ENCODE peak calls at places on chromosomes 6 and 20, in ten cellular contexts. U is lower leg skin, K is HEK293T, N is upper lobe of left lung, L is AG08395, G is lung microvascular endothelial cell, Q is naive B cell, T is EL, Z is ascending aorta, E is fibroblast of the aortic adventitia. Y is an unnamed sample.
A peak's percentile ranks its signal among the peaks of the same experiment; 100 is the strongest.

GRCh38 chr6:158255974-158256601 is 56.2 kb upstream of the TULP4 start:
- DNase-seq in Q (no peak), E (no peak), K (no peak), G (no peak), U (no peak), Z (no peak), T (no peak), N (no peak), L (no peak), Y (no peak)

GRCh38 chr20:16337707-16338106 is 235.5 kb downstream of the KIF16B start:
- DNase-seq in K (no peak), Q (no peak), Z (no peak), N (no peak), G (no peak), E (no peak), T (no peak), L (no peak), U (no peak), Y (no peak)

GRCh38 chr20:43191946-43192847 is 2.5 kb upstream of the PTPRT start:
- DNase-seq in N (peak; percentile 78), U (no peak), E (no peak), L (peak; percentile 30), G (peak; percentile 16), T (peak; percentile 21), K (peak; percentile 48), Q (no peak), Z (no peak), Y (peak; percentile 89)

GRCh38 chr6:32937230-32937633 is 3.6 kb downstream of the HLA-DMB start:
- DNase-seq in N (no peak), Z (no peak), Q (no peak), L (no peak), T (no peak), E (no peak), K (no peak), G (no peak), U (no peak), Y (no peak)

GRCh38 chr20:19289451-19289850 is 77.0 kb downstream of the SLC24A3 start:
- DNase-seq in K (no peak), N (no peak), T (no peak), Z (no peak), L (no peak), G (no peak), U (no peak), E (no peak), Q (no peak), Y (no peak)

GRCh38 chr6:96898241-96898851 is 655 bp upstream of the NDUFAF4 start:
- DNase-seq in G (peak; percentile 53), T (no peak), Z (no peak), N (no peak), U (no peak), Q (no peak), E (peak; percentile 47), L (no peak), K (no peak), Y (peak; percentile 7)

GRCh38 chr6:150881911-150882481 is 16.5 kb downstream of the MTHFD1L start:
- DNase-seq in G (peak; percentile 97), U (peak; percentile 86), Z (peak; percentile 90), N (no peak), E (peak; percentile 100), L (peak; percentile 93), Q (no peak), K (no peak), T (peak; percentile 97), Y (no peak)

GRCh38 chr6:70210462-70210861 is 92.4 kb downstream of the COL9A1 start:
- DNase-seq in E (peak; percentile 2), Q (no peak), G (peak; percentile 5), N (no peak), L (no peak), U (no peak), T (no peak), K (peak; percentile 30), Z (no peak), Y (no peak)

GRCh38 chr6:14722704-14723103 is 523.2 kb upstream of the JARID2 start:
- DNase-seq in Q (no peak), U (no peak), G (no peak), Z (no peak), N (peak; percentile 60), T (no peak), K (no peak), L (no peak), E (no peak), Y (no peak)

GRCh38 chr6:43758617-43759050 is 11.4 kb upstream of the VEGFA start:
- DNase-seq in L (no peak), N (no peak), T (no peak), Z (no peak), E (no peak), K (peak; percentile 75), U (peak; percentile 83), Q (no peak), G (peak; percentile 43), Y (peak; percentile 95)

GRCh38 chr6:54020311-54020710 is 90.9 kb upstream of the MLIP start:
- DNase-seq in G (no peak), Z (no peak), L (no peak), N (no peak), U (no peak), Q (no peak), E (no peak), T (peak; percentile 5), K (no peak), Y (no peak)

GRCh38 chr20:32606107-32606506 is 21.0 kb upstream of the NOL4L start:
- DNase-seq in G (no peak), N (no peak), K (no peak), L (no peak), U (no peak), T (no peak), E (no peak), Z (no peak), Q (no peak), Y (no peak)

GRCh38 chr6:67244037-67244436 is 1391.0 kb upstream of the ADGRB3 start:
- DNase-seq in K (no peak), Q (no peak), U (no peak), N (no peak), L (no peak), G (no peak), Z (no peak), T (no peak), E (no peak), Y (no peak)

GRCh38 chr6:12137480-12137879 is 125.4 kb downstream of the HIVEP1 start:
- DNase-seq in T (peak; percentile 70), E (peak; percentile 90), K (no peak), Q (no peak), L (peak; percentile 76), G (peak; percentile 90), U (no peak), N (no peak), Z (no peak), Y (no peak)

GRCh38 chr20:46264391-46265266 is 43.7 kb downstream of the CDH22 start:
- DNase-seq in Z (no peak), N (peak; percentile 70), U (no peak), E (no peak), K (no peak), Q (no peak), G (no peak), T (no peak), L (no peak), Y (no peak)

GRCh38 chr20:50399917-50400704 is 110.1 kb upstream of the PTPN1 start:
- DNase-seq in N (no peak), L (no peak), E (no peak), K (no peak), G (peak; percentile 56), T (peak; percentile 50), U (no peak), Z (no peak), Q (no peak), Y (peak; percentile 46)

GRCh38 chr6:45555981-45556771 is 178.4 kb upstream of the SUPT3H start:
- DNase-seq in L (no peak), K (no peak), N (no peak), E (peak; percentile 67), T (peak; percentile 61), Z (no peak), Q (no peak), U (no peak), G (no peak), Y (no peak)

GRCh38 chr20:10157539-10157938 is 61.1 kb upstream of the SNAP25 start:
- DNase-seq in E (no peak), Q (no peak), T (no peak), U (no peak), L (no peak), N (no peak), Z (no peak), G (no peak), K (no peak), Y (no peak)

Y was measured in H7.